ENCODE peak calls at places on chromosomes 1 and 21, in four cellular contexts. Y is K562, O is H1, N is HCT116. M is an unnamed sample.

GRCh38 chr21:31967334-31967733 is 94.5 kb downstream of the HUNK start:
- DNase-seq in N (no peak), Y (no peak), O (no peak), M (no peak)

GRCh38 chr1:202915146-202915545 is 11.9 kb downstream of the KLHL12 start:
- DNase-seq in N (no peak), Y (no peak), O (no peak), M (no peak)

GRCh38 chr1:244657421-244657820 is 4.5 kb downstream of the DESI2 start:
- DNase-seq in O (no peak), N (no peak), Y (no peak), M (no peak)

GRCh38 chr21:33622253-33622652 is 19.3 kb downstream of the CRYZL1 start:
- DNase-seq in O (no peak), Y (no peak), N (no peak), M (no peak)

GRCh38 chr1:233725423-233725822 is 111.5 kb downstream of the KCNK1 start:
- DNase-seq in O (no peak), N (no peak), Y (no peak), M (no peak)

GRCh38 chr1:236166041-236166440 is 23.7 kb downstream of the GPR137B start:
- DNase-seq in N (no peak), O (no peak), Y (no peak), M (no peak)

GRCh38 chr1:101388904-101389546 is 152.2 kb downstream of the S1PR1 start:
- DNase-seq in Y (no peak), N (no peak), O (no peak), M (no peak)

GRCh38 chr1:2124446-2125198 is 70.0 kb downstream of the FAAP20 start:
- DNase-seq in Y (no peak), N (no peak), O (no peak), M (no peak)

GRCh38 chr1:6795203-6795602 is 9.9 kb downstream of the CAMTA1 start:
- DNase-seq in O (no peak), Y (no peak), N (no peak), M (no peak)

GRCh38 chr1:147622731-147623130 is 47.6 kb downstream of the ACP6 start:
- DNase-seq in N (no peak), Y (no peak), O (no peak), M (no peak)

GRCh38 chr1:115867216-115867615 is 26.3 kb upstream of the NHLH2 start:
- DNase-seq in O (no peak), Y (no peak), N (no peak), M (no peak)

GRCh38 chr1:20472860-20473711 is 12.9 kb downstream of the CAMK2N1 start:
- DNase-seq in N (no peak), Y (peak; percentile 94), O (peak; percentile 89), M (no peak)

GRCh38 chr1:117664314-117664713 is 58.5 kb downstream of the TENT5C start:
- DNase-seq in Y (peak; percentile 45), N (no peak), O (no peak), M (no peak)

GRCh38 chr1:164356511-164356910 is 202.5 kb upstream of the PBX1 start:
- DNase-seq in N (no peak), Y (no peak), O (no peak), M (no peak)

GRCh38 chr1:19640363-19641316 is 3.5 kb upstream of the NBL1 start:
- DNase-seq in O (peak; percentile 73), N (peak; percentile 6), Y (no peak), M (peak; percentile 76)

GRCh38 chr1:106498238-106498637 is 558.2 kb upstream of the PRMT6 start:
- DNase-seq in O (no peak), N (no peak), Y (no peak), M (no peak)

GRCh38 chr1:231626951-231627614 is 493 bp downstream of the DISC1 start:
- DNase-seq in O (peak; percentile 82), Y (no peak), N (no peak), M (peak; percentile 62)

GRCh38 chr21:15839601-15840000 is 109.8 kb downstream of the USP25 start:
- DNase-seq in O (no peak), N (no peak), Y (no peak), M (no peak)

DNA sequence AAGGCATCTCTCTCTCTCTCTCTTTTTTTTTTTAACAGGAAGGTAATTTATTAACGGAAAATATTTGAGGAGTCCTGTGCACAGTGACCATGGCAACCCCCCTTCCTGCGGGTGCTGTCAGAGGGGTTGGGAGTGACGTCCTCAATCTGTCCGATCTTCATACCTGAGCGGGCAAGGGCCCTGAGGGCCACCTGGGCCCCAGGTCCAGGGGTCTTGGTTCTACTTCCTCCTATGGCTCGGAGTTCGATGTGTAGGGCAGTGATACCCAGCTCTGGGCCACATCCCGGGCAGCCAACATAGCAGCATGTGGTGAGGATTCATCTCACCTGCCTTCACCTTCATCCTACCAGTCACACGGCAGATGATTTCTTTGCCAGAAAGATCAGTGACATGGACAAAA is 11.0 kb downstream of the MAPKAPK2 start:
- DNase-seq in O (no peak), N (no peak), Y (no peak), M (no peak)
- TF ChIP-seq CEBPB in O (no peak), N (no peak), Y (no peak), M (no peak)

GRCh38 chr21:38314534-38314933 is 57.7 kb downstream of the KCNJ15 start:
- DNase-seq in N (no peak), Y (no peak), O (no peak), M (no peak)

GRCh38 chr21:38310619-38311018 is 53.8 kb downstream of the KCNJ15 start:
- DNase-seq in Y (no peak), N (no peak), O (no peak), M (no peak)

GRCh38 chr21:38311091-38311490 is 54.3 kb downstream of the KCNJ15 start:
- DNase-seq in O (no peak), Y (no peak), N (no peak), M (no peak)

GRCh38 chr21:38312822-38313221 is 56.0 kb downstream of the KCNJ15 start:
- DNase-seq in O (no peak), N (no peak), Y (no peak), M (no peak)

DNA sequence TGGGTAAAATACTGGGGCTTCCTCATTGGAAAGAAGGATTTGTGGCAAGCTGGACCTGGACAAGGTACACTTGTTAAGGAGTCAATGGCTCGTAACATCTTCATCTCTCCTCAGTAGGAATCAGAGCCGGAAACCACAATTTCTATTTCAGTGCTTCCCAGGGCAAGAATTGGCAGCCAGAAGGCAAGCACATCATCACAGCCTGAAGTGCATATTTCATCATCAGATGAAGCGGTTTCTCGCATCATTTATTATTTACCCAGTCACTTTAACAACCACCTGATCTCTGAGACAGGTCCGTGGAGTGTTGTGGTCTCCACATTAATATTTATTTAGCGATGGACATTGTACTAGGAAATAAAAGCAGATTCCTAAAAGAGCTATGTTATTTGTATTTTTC is 55.0 kb downstream of the KCNJ15 start:
- DNase-seq in Y (no peak), O (no peak), N (no peak), M (no peak)
- TF ChIP-seq ZNF274 in Y (no peak), O (no peak), N (no peak), M (no peak)

DNA sequence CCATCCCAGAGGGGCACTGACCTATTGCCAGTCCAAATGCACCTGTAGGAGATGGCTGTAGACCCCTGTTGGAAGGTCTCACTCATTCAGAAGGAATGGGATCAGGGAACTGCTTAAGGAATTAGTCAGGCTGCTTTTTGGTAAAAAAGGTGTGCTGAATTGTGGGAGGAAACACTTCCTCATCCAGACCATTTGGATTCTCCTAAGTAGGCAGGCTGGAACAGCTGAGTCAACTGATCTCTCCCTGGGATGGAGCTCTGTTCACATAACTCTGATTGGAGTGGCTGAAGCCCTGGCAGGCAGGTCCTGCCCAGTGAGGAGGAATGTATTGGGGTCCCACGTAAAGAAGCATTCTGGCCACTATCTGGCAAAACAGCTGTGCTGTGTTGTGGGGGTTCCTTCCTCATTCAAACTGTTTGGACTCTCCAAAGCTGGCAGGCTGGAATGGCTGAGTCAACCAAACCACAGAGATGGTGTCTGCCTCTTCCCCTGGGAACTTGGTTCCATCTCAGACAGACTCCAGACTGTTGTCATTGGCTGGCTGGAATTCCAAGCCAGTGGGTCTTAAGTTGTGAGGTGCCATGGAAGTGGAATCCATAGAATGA is 70.7 kb upstream of the PDC start:
- DNase-seq in O (no peak), Y (no peak), N (no peak), M (no peak)
- TF ChIP-seq CEBPB in O (no peak), Y (no peak), N (no peak), M (no peak)

DNA sequence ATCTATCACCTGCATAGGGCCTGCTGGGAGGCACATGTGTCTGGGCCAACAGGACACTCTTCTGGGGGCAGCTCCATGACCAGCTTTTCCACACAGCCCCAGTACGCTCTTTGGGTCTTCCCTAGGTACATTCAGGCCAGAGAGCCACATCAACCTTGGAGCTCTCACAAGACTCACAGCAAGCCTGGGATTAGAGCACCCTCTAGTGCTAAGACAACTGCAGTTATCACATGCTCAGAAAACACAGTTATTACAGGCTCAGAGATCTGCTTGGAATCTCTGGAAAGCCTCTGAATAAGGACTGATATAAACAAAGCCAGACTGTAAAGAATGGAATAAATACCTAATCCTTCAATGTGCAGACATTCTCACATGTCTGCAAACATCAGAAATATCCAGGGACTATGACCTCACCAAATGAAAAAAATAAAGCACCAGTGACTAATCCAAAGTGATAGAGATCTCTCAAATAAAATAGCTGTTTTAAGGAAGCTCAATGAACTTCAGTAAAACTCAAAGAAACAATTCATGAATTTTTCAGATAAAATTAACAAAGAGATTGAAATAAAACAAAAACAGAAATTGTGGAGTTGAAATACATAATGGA is 563.9 kb upstream of the NR5A2 start:
- DNase-seq in N (peak; percentile 40), O (peak; percentile 55), Y (no peak), M (peak; percentile 20)
- TF ChIP-seq ZNF274 in N (no peak), O (no peak), Y (no peak), M (no peak)

GRCh38 chr1:44785027-44785376 is 3.0 kb downstream of the BEST4 start:
- DNase-seq in N (no peak), O (no peak), Y (no peak), M (no peak)
- TF ChIP-seq CEBPB in N (no peak), O (no peak), Y (no peak), M (no peak)

DNA sequence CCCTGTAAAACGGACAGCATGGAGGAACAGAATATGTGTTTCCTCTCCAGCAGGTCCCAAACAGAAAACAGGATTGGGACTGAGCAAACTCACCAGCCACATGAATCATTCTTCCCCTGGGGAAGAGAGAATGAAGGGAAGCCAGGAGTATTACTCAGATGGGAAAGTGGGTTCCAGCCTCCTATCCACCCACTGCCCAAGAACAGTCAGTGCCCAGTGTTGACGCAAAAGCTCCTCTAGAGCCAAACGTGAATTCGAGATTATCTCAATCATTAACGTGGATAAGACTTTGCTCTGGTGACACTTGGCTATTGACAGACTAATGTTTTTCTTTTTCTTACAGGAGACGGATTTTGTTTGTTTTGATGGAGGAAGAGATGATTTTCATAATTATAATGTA is 9.3 kb downstream of the MIA3 start:
- DNase-seq in Y (no peak), N (no peak), O (no peak), M (no peak)
- TF ChIP-seq ZNF274 in Y (no peak), N (no peak), O (no peak), M (no peak)

M was measured in HepG2.